ENCODE peak calls at places on chromosome 20, in five cellular contexts. U is K562, G is H1, N is GM12878, A is HCT116. I is an unnamed sample.

GRCh38 chr20:53291548-53291947 is 302.1 kb downstream of the ZNF217 start:
- DNase-seq in A (peak), G (peak), U (peak), N (no peak), I (peak)

GRCh38 chr20:11686900-11687543 is 230.7 kb upstream of the BTBD3 start:
- DNase-seq in U (no peak), N (no peak), G (peak), A (no peak), I (no peak)

GRCh38 chr20:32524871-32525501 is 60.1 kb downstream of the NOL4L start:
- DNase-seq in U (no peak), G (no peak), A (no peak), N (no peak), I (no peak)

GRCh38 chr20:34271961-34272360 is 30.7 kb downstream of the ASIP start:
- DNase-seq in A (no peak), N (no peak), U (no peak), G (no peak), I (no peak)

GRCh38 chr20:63830821-63831593 is at the start of gene ZBTB46:
- DNase-seq in U (peak), G (no peak), A (no peak), N (no peak), I (no peak)

GRCh38 chr20:32871622-32872160 is 13.0 kb downstream of the EFCAB8 start:
- DNase-seq in U (no peak), G (no peak), A (no peak), N (no peak), I (no peak)

GRCh38 chr20:52083627-52084232 is 107.8 kb downstream of the ZFP64 start:
- DNase-seq in G (peak), N (no peak), A (peak), U (peak), I (peak)

GRCh38 chr20:14963262-14963663 is 625.9 kb upstream of the FLRT3 start:
- DNase-seq in N (no peak), U (no peak), A (peak), G (no peak), I (peak)

GRCh38 chr20:43752051-43752360 is 25.2 kb upstream of the GTSF1L start:
- DNase-seq in G (no peak), U (no peak), N (no peak), A (no peak), I (no peak)

GRCh38 chr20:35866446-35867202 is 87.7 kb downstream of the SCAND1 start:
- DNase-seq in A (no peak), G (no peak), N (no peak), U (no peak), I (no peak)

GRCh38 chr20:25389381-25389857 is 1.2 kb downstream of the ABHD12 start:
- DNase-seq in G (no peak), U (no peak), N (no peak), A (no peak), I (no peak)

GRCh38 chr20:54474866-54475265 is 527 bp upstream of the DOK5 start:
- DNase-seq in U (no peak), N (no peak), G (peak), A (no peak), I (no peak)

GRCh38 chr20:16500197-16500596 is 73.1 kb downstream of the KIF16B start:
- DNase-seq in U (no peak), N (no peak), G (no peak), A (no peak), I (no peak)

GRCh38 chr20:22866757-22867425 is 168.2 kb upstream of the SSTR4 start:
- DNase-seq in A (no peak), N (no peak), U (no peak), G (no peak), I (no peak)

GRCh38 chr20:19885981-19886665 is 128.1 kb downstream of the RIN2 start:
- DNase-seq in N (no peak), A (no peak), U (no peak), G (no peak), I (peak)

GRCh38 chr20:49187330-49188100 is 619 bp downstream of the STAU1 start:
- DNase-seq in A (no peak), N (no peak), G (no peak), U (no peak), I (no peak)

GRCh38 chr20:44104807-44105517 is 82.0 kb downstream of the JPH2 start:
- DNase-seq in N (no peak), A (no peak), G (no peak), U (no peak), I (no peak)

GRCh38 chr20:43667341-43668132 is 623 bp downstream of the MYBL2 start:
- DNase-seq in N (no peak), G (peak), U (peak), A (no peak), I (no peak)

GRCh38 chr20:52785678-52786077 is 186.5 kb upstream of the TSHZ2 start:
- DNase-seq in N (no peak), A (no peak), U (no peak), G (no peak), I (no peak)

GRCh38 chr20:17990278-17990972 is 21.6 kb downstream of the MGME1 start:
- DNase-seq in N (no peak), U (no peak), G (no peak), A (no peak), I (no peak)

GRCh38 chr20:57473246-57474042 is 51.5 kb downstream of the CTCFL start:
- DNase-seq in G (no peak), A (no peak), N (peak), U (no peak), I (no peak)

GRCh38 chr20:24773168-24773567 is 175.9 kb upstream of the CST7 start:
- DNase-seq in U (no peak), N (no peak), G (no peak), A (no peak), I (no peak)

DNA sequence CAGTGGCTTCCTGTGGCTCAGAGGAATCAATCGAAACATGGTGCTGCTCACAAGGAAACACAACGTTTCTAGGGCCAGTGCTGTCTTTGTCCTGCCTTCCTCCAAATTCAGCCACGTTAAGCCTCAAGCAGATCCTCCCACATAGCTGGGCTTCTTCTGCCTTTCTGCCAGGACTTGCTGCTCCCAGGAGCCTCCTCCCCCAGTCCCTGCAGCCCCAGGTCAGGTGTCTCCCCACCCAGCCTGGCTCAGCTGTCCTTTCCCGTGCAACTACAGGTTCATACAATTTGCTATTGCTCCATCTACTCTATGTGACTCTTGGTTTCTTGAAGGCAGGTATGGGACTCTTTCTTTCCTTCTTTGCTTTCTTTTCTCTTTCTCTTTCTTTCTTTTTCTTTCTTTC is 215.3 kb upstream of the RNF24 start:
- DNase-seq in G (no peak), U (no peak), N (no peak), A (no peak), I (no peak)
- TF ChIP-seq ZNF274 in G (no peak), U (no peak), N (no peak), A (no peak), I (no peak)

GRCh38 chr20:47676912-47677311 is 108.4 kb downstream of the SULF2 start:
- DNase-seq in N (no peak), A (no peak), G (no peak), U (no peak), I (no peak)
- H3K4me2 ChIP-seq in N (no peak), A (no peak), G (no peak), U (no peak), I (no peak)

GRCh38 chr20:40980828-40981310 is 47.8 kb upstream of the TOP1 start:
- DNase-seq in A (no peak), N (no peak), G (peak), U (no peak), I (no peak)
- TF ChIP-seq ZNF274 in A (no peak), N (no peak), G (no peak), U (no peak), I (no peak)

GRCh38 chr20:45470262-45470931 is 844 bp downstream of the WFDC2 start:
- DNase-seq in A (no peak), N (no peak), G (peak), U (no peak), I (no peak)
- H3K4me2 ChIP-seq in A (no peak), N (peak), G (peak), U (no peak), I (peak)

GRCh38 chr20:38434310-38434741 is 802 bp downstream of the SNHG17 start:
- DNase-seq in U (peak), A (no peak), G (no peak), N (no peak), I (no peak)
- TF ChIP-seq ZNF274 in U (no peak), A (no peak), G (no peak), N (no peak), I (no peak)

GRCh38 chr20:62369508-62370114 is 2.5 kb upstream of the LAMA5 start:
- DNase-seq in U (no peak), A (no peak), N (no peak), G (no peak), I (no peak)
- H3K4me2 ChIP-seq in U (peak), A (peak), N (no peak), G (peak), I (peak)

GRCh38 chr20:58692579-58693225 is at the start of gene NPEPL1:
- DNase-seq in A (peak), N (no peak), G (peak), U (no peak), I (no peak)

GRCh38 chr20:58691773-58692578 is 624 bp upstream of the NPEPL1 start:
- DNase-seq in N (no peak), G (peak), A (no peak), U (peak), I (no peak)

GRCh38 chr20:58694241-58695083 is 1.9 kb downstream of the NPEPL1 start:
- DNase-seq in N (no peak), A (no peak), U (no peak), G (no peak), I (no peak)

GRCh38 chr20:58695084-58695722 is 2.6 kb downstream of the NPEPL1 start:
- DNase-seq in G (no peak), N (no peak), A (no peak), U (no peak), I (no peak)

DNA sequence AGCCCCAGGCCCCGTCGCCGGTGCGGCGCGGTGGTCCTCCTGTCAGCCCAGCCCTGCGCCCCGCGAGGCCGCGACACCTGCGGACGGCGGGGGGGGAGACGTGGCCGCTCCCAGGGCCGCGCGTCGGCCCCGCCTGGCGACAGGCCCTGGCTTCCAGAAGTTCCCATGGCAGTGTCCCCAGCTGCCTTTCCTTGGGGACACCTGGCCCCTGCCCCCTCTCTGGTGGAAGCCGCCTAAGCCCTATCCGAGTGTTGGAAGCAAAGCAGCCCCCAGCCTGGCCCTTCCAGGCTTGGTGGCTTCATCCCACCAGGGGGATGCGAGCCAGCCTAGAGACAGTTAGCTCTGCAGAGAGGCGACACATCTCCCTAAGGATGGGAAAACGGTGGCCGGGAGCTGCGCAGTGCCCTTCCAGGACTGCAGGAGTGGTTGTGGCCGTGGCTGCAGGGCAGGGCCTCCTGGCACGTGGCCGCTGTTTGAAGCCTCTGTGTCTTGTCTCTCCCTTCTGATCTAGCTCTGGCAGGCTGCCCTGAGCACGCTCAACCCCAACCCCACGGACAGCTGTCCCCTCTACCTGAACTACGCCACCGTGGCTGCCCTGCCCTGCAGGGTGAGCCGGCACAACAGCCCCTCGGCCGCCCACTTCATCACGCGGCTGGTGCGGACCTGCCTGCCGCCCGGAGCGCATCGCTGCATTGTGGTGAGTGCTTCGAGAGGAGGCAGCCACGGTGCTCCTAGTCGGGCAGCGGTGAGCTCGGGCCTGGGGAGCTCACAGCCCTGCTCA is 816 bp downstream of the NPEPL1 start:
- DNase-seq in A (no peak), G (peak), U (no peak), N (no peak), I (no peak)
- TF ChIP-seq ZNF274 in A (no peak), G (no peak), U (no peak), N (no peak), I (no peak)

GRCh38 chr20:4375881-4376280 is 345.8 kb upstream of the PRND start:
- DNase-seq in A (no peak), G (no peak), U (no peak), N (no peak), I (no peak)
- H3K4me2 ChIP-seq in A (no peak), G (no peak), U (no peak), N (no peak), I (no peak)

DNA sequence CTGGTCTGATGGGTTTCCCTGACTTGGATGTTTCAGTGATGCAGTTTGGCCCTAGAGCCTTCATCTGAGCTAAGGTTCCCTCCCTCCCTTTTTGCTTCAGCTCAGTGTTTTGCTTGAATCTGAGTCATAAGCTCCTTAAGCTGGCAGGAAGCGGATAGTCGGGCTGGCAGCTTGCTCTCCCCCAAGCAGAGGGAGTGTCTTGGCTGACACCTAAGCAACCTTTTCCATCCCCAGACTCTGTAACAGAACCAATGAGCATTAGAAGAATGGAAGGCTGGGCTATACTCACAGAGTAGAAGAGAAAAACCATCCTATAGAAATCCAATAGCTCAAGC is 98.3 kb downstream of the HAO1 start:
- DNase-seq in N (no peak), G (no peak), U (no peak), A (no peak), I (no peak)
- TF ChIP-seq ZNF274 in N (no peak), G (no peak), U (no peak), A (no peak), I (no peak)

GRCh38 chr20:2687514-2687913 is 5.1 kb upstream of the EBF4 start:
- DNase-seq in A (no peak), N (no peak), G (no peak), U (no peak), I (no peak)

GRCh38 chr20:2690718-2691117 is 1.9 kb upstream of the EBF4 start:
- DNase-seq in U (no peak), N (no peak), A (no peak), G (no peak), I (no peak)

GRCh38 chr20:2690213-2690612 is 2.4 kb upstream of the EBF4 start:
- DNase-seq in U (no peak), G (no peak), A (no peak), N (no peak), I (no peak)

GRCh38 chr20:2691127-2691526 is 1.5 kb upstream of the EBF4 start:
- DNase-seq in N (no peak), G (no peak), A (no peak), U (no peak), I (no peak)

DNA sequence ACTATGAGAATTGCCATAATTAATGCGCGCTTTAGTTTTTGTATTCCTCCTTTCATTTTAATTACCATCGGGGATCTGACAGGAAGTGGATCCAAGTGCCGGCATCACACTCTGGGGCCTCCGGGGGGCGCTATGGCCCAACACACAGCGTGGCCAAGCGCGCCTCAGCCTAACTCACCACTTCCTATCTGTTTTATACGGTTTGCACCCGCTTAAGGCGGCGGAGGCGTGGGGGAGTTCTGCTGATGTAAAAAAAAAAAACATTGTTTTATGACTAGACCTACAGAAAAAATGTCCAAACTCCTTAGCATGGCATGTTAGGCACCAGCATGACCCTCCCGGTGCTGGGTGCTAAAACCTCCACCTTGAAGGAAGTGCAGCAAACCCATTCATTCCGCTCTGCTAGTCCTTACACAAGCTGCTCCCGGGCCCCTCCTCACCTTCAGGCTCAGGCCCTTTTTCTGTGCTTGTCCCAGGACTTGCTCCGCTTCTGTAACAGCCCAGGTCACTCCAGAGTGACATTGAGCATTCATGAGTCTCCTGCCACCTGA is 4.5 kb upstream of the EBF4 start:
- DNase-seq in U (peak), A (peak), G (peak), N (no peak), I (no peak)
- H3K4me2 ChIP-seq in U (peak), A (no peak), G (peak), N (no peak), I (peak)

I was measured in HepG2.